ENCODE peak calls at places on chromosomes 3 and 15, in five cellular contexts. N is trophoblast cell, T is H9, J is mesenchymal stem cell, Z is H1. G is an unnamed sample.

GRCh38 chr15:70347766-70348558 is 250.2 kb upstream of the TLE3 start:
- DNase-seq in N (no peak), T (no peak), J (no peak), Z (no peak), G (no peak)

GRCh38 chr3:72496055-72496690 is 352.1 kb downstream of the SHQ1 start:
- DNase-seq in N (no peak), T (no peak), J (no peak), Z (no peak), G (no peak)

GRCh38 chr15:55823191-55823670 is 80.3 kb upstream of the PRTG start:
- DNase-seq in N (no peak), T (no peak), J (peak), Z (no peak), G (no peak)

GRCh38 chr3:71724171-71724453 is 1.1 kb downstream of the EIF4E3 start:
- DNase-seq in N (no peak), T (no peak), J (no peak), Z (no peak), G (no peak)

GRCh38 chr15:39947401-39948197 is 13.7 kb downstream of the EIF2AK4 start:
- DNase-seq in N (no peak), T (no peak), J (peak), Z (no peak), G (no peak)

GRCh38 chr3:183185696-183186095 is 23.2 kb upstream of the LAMP3 start:
- DNase-seq in N (no peak), T (no peak), J (peak), Z (no peak), G (no peak)

GRCh38 chr3:189820365-189820720 is 189.2 kb downstream of the TP63 start:
- DNase-seq in N (no peak), T (no peak), J (no peak), Z (no peak), G (no peak)

GRCh38 chr3:184953396-184953795 is 141.4 kb downstream of the VPS8 start:
- DNase-seq in N (no peak), T (no peak), J (no peak), Z (no peak), G (no peak)

GRCh38 chr3:195906865-195907729 is 1.3 kb downstream of the TNK2 start:
- DNase-seq in N (peak), T (no peak), J (peak), Z (no peak), G (no peak)

GRCh38 chr3:33687406-33688010 is 30.5 kb downstream of the CLASP2 start:
- DNase-seq in N (peak), T (no peak), J (peak), Z (no peak), G (no peak)

GRCh38 chr15:43932907-43933306 is 106.1 kb downstream of the WDR76 start:
- DNase-seq in N (no peak), T (no peak), J (no peak), Z (no peak), G (no peak)

GRCh38 chr3:64837126-64837738 is 149.4 kb upstream of the ADAMTS9 start:
- DNase-seq in N (no peak), T (no peak), J (no peak), Z (no peak), G (no peak)

GRCh38 chr15:98433856-98434255 is 214.5 kb upstream of the IGF1R start:
- DNase-seq in N (no peak), T (no peak), J (no peak), Z (no peak), G (no peak)

GRCh38 chr3:79930196-79930595 is 162.4 kb upstream of the ROBO1 start:
- DNase-seq in N (no peak), T (no peak), J (no peak), Z (no peak), G (no peak)

GRCh38 chr3:25045291-25045690 is 382.8 kb upstream of the RARB start:
- DNase-seq in N (no peak), T (no peak), J (peak), Z (no peak), G (peak)

GRCh38 chr3:128076783-128077624 is 24.8 kb downstream of the SEC61A1 start:
- DNase-seq in N (no peak), T (no peak), J (peak), Z (no peak), G (no peak)

GRCh38 chr15:46450112-46450809 is 815.4 kb downstream of the SQOR start:
- DNase-seq in N (no peak), T (no peak), J (peak), Z (no peak), G (no peak)

GRCh38 chr15:51424780-51425179 is 83.3 kb downstream of the GLDN start:
- DNase-seq in N (peak), T (no peak), J (no peak), Z (no peak), G (no peak)

GRCh38 chr15:51425517-51426033 is 84.1 kb downstream of the GLDN start:
- DNase-seq in N (no peak), T (no peak), J (no peak), Z (no peak), G (no peak)
- H2BK12ac ChIP-seq in N (no peak), T (no peak), J (no peak), Z (no peak), G (no peak)

GRCh38 chr3:187267306-187267705 is 24.2 kb downstream of the MASP1 start:
- DNase-seq in N (peak), T (no peak), J (peak), Z (no peak), G (no peak)
- H3K14ac ChIP-seq in N (no peak), T (no peak), J (no peak), Z (no peak), G (no peak)

GRCh38 chr15:38708672-38709188 is 144.1 kb upstream of the RASGRP1 start:
- DNase-seq in N (no peak), T (no peak), J (peak), Z (no peak), G (no peak)

GRCh38 chr15:38709196-38709595 is 144.6 kb upstream of the RASGRP1 start:
- DNase-seq in N (no peak), T (no peak), J (peak), Z (no peak), G (no peak)

DNA sequence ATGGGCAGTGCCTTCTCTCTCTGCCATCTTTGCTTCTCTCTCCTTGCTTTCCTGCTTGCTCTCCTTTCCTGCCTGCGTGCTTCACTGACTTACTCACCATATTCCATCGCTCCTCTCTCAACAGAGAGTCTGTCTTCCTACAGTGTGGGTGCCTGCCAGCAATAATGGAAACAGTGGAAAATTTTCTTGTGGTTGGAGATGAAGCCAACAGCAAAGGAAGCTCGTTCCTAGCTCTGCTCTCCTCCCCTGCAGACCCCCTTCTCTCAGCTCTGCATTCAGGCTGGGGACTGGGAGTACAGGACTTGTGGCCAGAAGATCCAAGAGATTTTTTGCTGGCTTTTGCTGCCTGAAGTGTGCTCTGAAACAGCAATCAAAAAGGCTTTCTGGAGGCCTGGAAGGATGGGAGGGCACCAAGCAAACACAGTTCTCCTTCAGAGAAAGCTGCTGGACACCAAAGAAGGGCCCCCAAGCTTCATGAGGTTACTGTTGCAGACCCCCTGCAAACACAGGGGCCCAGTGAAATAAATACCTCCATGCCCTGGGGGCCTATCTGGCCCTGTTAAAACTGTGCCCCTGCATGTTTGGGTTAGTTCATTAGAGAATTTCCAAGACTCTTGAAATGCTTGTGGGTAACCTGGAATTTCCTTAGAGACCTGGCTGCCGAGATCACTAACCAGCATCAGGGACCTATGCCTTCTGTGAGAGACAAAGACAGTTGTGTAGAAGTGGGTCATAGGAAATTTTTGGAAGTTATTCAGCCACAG is 149.9 kb upstream of the RASGRP1 start:
- DNase-seq in N (peak), T (no peak), J (peak), Z (no peak), G (no peak)
- H3K23ac ChIP-seq in N (no peak), T (no peak), J (no peak), Z (no peak), G (no peak)

DNA sequence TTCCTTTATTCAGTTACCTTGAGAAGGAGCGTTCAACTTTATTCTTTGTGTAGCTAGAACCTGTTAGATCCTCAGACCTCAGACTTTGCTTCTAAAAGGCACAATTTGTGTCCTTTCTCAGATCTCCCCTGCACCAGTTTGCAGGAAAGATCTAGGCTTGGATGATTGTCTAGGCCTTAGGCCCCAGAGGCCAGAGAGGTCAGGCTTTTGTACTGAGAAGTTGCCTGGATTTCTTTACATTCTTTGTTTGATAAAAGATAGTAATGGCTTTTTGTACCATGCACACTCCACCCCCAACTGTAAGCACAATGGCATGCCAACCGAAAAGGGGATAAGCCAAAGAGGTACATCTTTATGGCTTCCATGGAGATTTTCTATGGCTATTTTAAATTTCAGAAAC is 719.6 kb upstream of the NR2F2 start:
- DNase-seq in N (no peak), T (no peak), J (no peak), Z (no peak), G (peak)
- H2BK12ac ChIP-seq in N (no peak), T (no peak), J (no peak), Z (no peak), G (no peak)

DNA sequence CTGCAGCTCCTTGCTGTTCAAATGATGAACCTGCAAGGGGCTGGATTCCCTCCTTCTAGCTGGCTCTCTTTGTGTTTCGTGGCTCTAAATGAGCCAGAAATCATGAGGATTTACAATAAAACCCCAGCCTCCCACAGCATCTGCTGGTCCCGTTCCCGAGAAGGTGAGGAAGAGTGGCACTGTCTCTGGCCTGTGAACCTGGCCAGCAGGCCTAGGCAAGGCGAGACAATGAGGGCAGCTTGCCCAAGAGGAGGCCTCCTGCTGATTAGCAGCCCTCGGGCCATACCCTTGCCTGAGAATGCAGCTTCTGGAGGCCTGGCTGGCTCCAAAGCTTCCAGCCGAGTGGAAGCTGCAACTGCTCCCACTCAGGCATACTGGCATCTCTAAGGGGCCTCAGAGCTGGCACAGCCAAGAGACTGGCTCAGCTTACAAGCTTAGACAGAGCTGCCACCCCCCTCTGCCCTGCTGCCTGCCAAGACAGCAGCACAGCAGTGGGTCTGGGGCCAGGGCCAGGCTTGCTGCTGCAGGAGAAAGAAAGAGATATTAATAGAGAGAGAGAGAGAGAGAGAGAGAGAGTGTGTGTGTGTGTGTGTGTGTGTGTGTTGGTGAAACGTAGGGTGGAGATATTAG is 76.5 kb downstream of the HMG20A start:
- DNase-seq in N (peak), T (peak), J (peak), Z (no peak), G (no peak)
- H3K14ac ChIP-seq in N (peak), T (peak), J (no peak), Z (no peak), G (no peak)

DNA sequence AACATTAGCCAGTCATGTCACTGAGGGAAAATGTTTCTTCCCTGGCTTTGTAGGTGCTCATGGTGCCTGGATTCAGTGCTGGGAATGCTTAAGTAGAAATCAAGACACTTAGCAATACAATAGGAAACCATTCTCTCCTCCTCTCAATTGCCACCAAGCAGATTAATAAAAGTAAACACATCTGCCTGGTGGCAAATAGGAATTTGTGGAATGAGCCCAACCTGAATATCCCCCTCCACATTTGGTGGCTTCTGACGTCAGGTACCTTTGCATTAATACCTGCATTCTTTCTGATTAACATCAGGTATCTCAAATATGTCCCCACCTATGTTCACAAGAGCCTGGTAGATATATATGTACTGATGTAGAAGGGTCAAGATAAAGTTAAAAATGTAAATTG is 42.7 kb downstream of the PPP2R3A start:
- DNase-seq in N (peak), T (no peak), J (no peak), Z (no peak), G (no peak)
- H3K23ac ChIP-seq in N (no peak), T (no peak), J (no peak), Z (no peak), G (no peak)

DNA sequence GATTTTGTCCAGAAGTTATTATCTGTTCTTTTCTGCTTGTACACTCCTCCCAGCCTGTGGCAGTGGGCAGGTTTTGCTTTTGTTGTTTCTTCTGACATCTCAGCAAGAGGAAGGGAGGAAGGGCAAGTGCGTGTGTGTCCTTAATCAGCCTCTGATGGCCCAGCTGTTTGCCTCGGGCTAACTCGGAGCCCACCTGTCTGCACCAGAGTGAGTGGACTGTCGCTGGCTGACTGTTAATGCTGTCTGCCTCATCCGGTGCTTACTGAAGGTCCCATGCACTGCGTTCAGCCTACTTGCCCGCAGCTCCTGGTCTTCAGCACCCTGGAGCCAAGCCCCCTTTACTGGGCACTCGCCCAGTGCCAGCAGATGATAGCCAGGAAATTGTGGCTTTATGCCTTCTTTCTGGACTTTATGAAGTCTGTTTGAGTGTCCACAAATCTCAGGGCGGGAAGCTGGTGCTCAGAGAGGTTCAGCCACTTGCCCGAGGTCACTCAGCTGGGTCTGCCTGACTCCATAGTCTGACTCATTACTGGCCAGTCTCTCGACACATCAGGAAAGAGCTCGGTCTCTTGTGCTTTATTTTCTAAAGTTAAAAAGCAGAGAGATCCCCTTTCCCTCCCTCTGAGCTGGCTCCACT is 89.5 kb downstream of the CHRNA7 start:
- DNase-seq in N (no peak), T (no peak), J (no peak), Z (no peak), G (no peak)
- H2BK12ac ChIP-seq in N (no peak), T (no peak), J (no peak), Z (peak), G (no peak)

DNA sequence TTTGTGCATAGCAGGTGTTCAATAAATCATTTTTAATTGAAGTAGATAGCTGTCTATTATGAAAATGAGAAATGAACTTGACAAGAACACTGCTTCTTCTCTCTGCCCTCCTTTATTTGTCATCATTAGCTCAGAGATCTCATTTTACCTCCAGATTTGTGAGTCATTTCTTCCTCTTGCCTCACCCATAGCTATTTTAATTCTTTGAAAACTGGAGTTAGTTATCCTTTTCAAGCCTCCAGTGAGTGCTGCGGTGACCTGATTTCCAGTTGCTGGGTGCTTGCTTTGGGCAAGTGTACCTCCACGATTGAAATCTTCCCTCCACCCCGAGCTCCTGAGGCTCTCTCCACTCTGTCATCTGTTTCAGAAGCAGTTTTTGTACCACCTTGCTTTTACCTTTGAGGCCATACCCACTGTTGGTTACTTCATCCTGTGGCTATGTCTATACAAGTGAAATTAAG is 114.6 kb downstream of the NFKBIZ start:
- DNase-seq in N (no peak), T (no peak), J (peak), Z (no peak), G (no peak)
- H3K14ac ChIP-seq in N (no peak), T (no peak), J (no peak), Z (no peak), G (no peak)

DNA sequence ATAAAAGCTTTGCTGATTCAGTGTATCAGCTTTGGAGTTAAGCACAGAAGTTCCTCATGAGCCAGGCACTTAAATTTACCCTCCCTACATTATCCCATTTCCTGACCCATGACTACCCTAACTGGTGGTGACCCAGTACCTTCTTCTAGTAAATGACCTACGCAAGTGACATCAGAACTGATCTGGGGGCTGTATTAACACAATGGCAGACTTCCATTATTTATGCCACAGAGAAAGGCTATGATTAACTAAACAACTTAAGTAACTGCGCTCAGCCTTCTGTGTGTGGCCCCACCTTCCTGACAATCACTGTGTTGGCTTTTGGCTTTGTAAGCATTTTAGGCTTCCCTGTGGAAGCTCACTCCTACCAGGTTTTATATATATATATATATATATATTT is 1.9 kb downstream of the MB21D2 start:
- DNase-seq in N (no peak), T (no peak), J (peak), Z (no peak), G (no peak)
- H3K23ac ChIP-seq in N (no peak), T (no peak), J (no peak), Z (no peak), G (no peak)